ENCODE peak calls at places on chromosomes 12 and 14, in four cellular contexts. One of them, this sample, is unnamed.
A peak's percentile ranks its signal among the peaks of the same experiment; 100 is the strongest.

GRCh38 chr14:21346532-21347135 is 37.2 kb downstream of the SUPT16H start:
- DNase-seq in HCT116: no peak
- DNase-seq in AG10803: peak; percentile 45
- DNase-seq in epithelial cell of prostate: no peak
- DNase-seq in this sample: no peak

GRCh38 chr14:100211893-100212292 is 27.1 kb upstream of the YY1 start:
- DNase-seq in HCT116: no peak
- DNase-seq in AG10803: no peak
- DNase-seq in epithelial cell of prostate: no peak
- DNase-seq in this sample: no peak

GRCh38 chr14:54881235-54881760 is 21.3 kb downstream of the GCH1 start:
- DNase-seq in HCT116: no peak
- DNase-seq in AG10803: peak; percentile 70
- DNase-seq in epithelial cell of prostate: peak; percentile 14
- DNase-seq in this sample: no peak

GRCh38 chr12:6145584-6145983 is 21.1 kb upstream of the VWF start:
- DNase-seq in HCT116: no peak
- DNase-seq in AG10803: no peak
- DNase-seq in epithelial cell of prostate: no peak
- DNase-seq in this sample: no peak

GRCh38 chr12:114316076-114316475 is 89.9 kb downstream of the TBX5 start:
- DNase-seq in HCT116: no peak
- DNase-seq in AG10803: peak; percentile 76
- DNase-seq in epithelial cell of prostate: peak; percentile 2
- DNase-seq in this sample: no peak

GRCh38 chr12:55929306-55929791 is 1.6 kb upstream of the DGKA start:
- DNase-seq in HCT116: no peak
- DNase-seq in AG10803: no peak
- DNase-seq in epithelial cell of prostate: no peak
- DNase-seq in this sample: peak; percentile 83

GRCh38 chr14:94001501-94002396 is 4.6 kb downstream of the CCDC197 start:
- DNase-seq in HCT116: peak; percentile 59
- DNase-seq in AG10803: peak; percentile 68
- DNase-seq in epithelial cell of prostate: no peak
- DNase-seq in this sample: peak; percentile 48

GRCh38 chr14:52473557-52473956 is 78.7 kb downstream of the TXNDC16 start:
- DNase-seq in HCT116: peak; percentile 28
- DNase-seq in AG10803: peak; percentile 57
- DNase-seq in epithelial cell of prostate: no peak
- DNase-seq in this sample: no peak

GRCh38 chr14:24343795-24344660 is 4.2 kb upstream of the RIPK3 start:
- DNase-seq in HCT116: no peak
- DNase-seq in AG10803: no peak
- DNase-seq in epithelial cell of prostate: no peak
- DNase-seq in this sample: no peak

GRCh38 chr12:25789520-25789919 is 169.0 kb upstream of the RASSF8 start:
- DNase-seq in HCT116: no peak
- DNase-seq in AG10803: no peak
- DNase-seq in epithelial cell of prostate: no peak
- DNase-seq in this sample: no peak

GRCh38 chr12:130634866-130635265 is 81.2 kb downstream of the RIMBP2 start:
- DNase-seq in HCT116: no peak
- DNase-seq in AG10803: no peak
- DNase-seq in epithelial cell of prostate: no peak
- DNase-seq in this sample: no peak

GRCh38 chr12:113030875-113031525 is 25.5 kb upstream of the DTX1 start:
- DNase-seq in HCT116: peak; percentile 82
- DNase-seq in AG10803: peak; percentile 59
- DNase-seq in epithelial cell of prostate: no peak
- DNase-seq in this sample: no peak

GRCh38 chr12:57864382-57864781 is 17.9 kb upstream of the CTDSP2 start:
- DNase-seq in HCT116: no peak
- DNase-seq in AG10803: peak; percentile 75
- DNase-seq in epithelial cell of prostate: no peak
- DNase-seq in this sample: no peak

This sample was measured in effector CD4-positive, alpha-beta T cell.